ENCODE peak calls at places on chromosomes 5 and 9, in nine cellular contexts. One of them, this sample, is unnamed.

GRCh38 chr9:89179535-89179919 is 909 bp upstream of the SHC3 start:
- DNase-seq in germinal center: no peak
- DNase-seq in CD4-positive, alpha-beta memory T cell: no peak
- DNase-seq in stimulated activated CD4-positive, alpha-beta T cell treated with anti-CD3 and anti-CD28 coated beads, Interleukin-2, amount 100 ng/mL, for 4 hours: no peak
- DNase-seq in psoas muscle: peak
- DNase-seq in OCI-LY7: no peak
- DNase-seq in NAMALWA: no peak
- DNase-seq in Jurkat, Clone E6-1: no peak
- DNase-seq in fibroblast of the aortic adventitia: peak
- DNase-seq in this sample: peak

GRCh38 chr9:27204578-27204977 is 92.4 kb downstream of the EQTN start:
- DNase-seq in germinal center: no peak
- DNase-seq in CD4-positive, alpha-beta memory T cell: no peak
- DNase-seq in stimulated activated CD4-positive, alpha-beta T cell treated with anti-CD3 and anti-CD28 coated beads, Interleukin-2, amount 100 ng/mL, for 4 hours: no peak
- DNase-seq in psoas muscle: no peak
- DNase-seq in OCI-LY7: no peak
- DNase-seq in NAMALWA: no peak
- DNase-seq in Jurkat, Clone E6-1: no peak
- DNase-seq in fibroblast of the aortic adventitia: no peak
- DNase-seq in this sample: no peak

GRCh38 chr5:55392669-55393068 is 84.9 kb downstream of the MTREX start:
- DNase-seq in germinal center: no peak
- DNase-seq in CD4-positive, alpha-beta memory T cell: no peak
- DNase-seq in stimulated activated CD4-positive, alpha-beta T cell treated with anti-CD3 and anti-CD28 coated beads, Interleukin-2, amount 100 ng/mL, for 4 hours: no peak
- DNase-seq in psoas muscle: no peak
- DNase-seq in OCI-LY7: no peak
- DNase-seq in NAMALWA: no peak
- DNase-seq in Jurkat, Clone E6-1: no peak
- DNase-seq in fibroblast of the aortic adventitia: no peak
- DNase-seq in this sample: no peak

GRCh38 chr5:35171108-35171507 is 59.2 kb downstream of the PRLR start:
- DNase-seq in germinal center: no peak
- DNase-seq in CD4-positive, alpha-beta memory T cell: no peak
- DNase-seq in stimulated activated CD4-positive, alpha-beta T cell treated with anti-CD3 and anti-CD28 coated beads, Interleukin-2, amount 100 ng/mL, for 4 hours: no peak
- DNase-seq in psoas muscle: no peak
- DNase-seq in OCI-LY7: no peak
- DNase-seq in NAMALWA: no peak
- DNase-seq in Jurkat, Clone E6-1: no peak
- DNase-seq in fibroblast of the aortic adventitia: no peak
- DNase-seq in this sample: no peak

GRCh38 chr9:83959061-83959460 is 21.0 kb downstream of the HNRNPK start:
- DNase-seq in germinal center: no peak
- DNase-seq in CD4-positive, alpha-beta memory T cell: no peak
- DNase-seq in stimulated activated CD4-positive, alpha-beta T cell treated with anti-CD3 and anti-CD28 coated beads, Interleukin-2, amount 100 ng/mL, for 4 hours: no peak
- DNase-seq in psoas muscle: no peak
- DNase-seq in OCI-LY7: no peak
- DNase-seq in NAMALWA: no peak
- DNase-seq in Jurkat, Clone E6-1: no peak
- DNase-seq in fibroblast of the aortic adventitia: peak
- DNase-seq in this sample: peak

GRCh38 chr9:92140074-92140753 is 25.0 kb upstream of the SPTLC1 start:
- DNase-seq in germinal center: peak
- DNase-seq in CD4-positive, alpha-beta memory T cell: peak
- DNase-seq in stimulated activated CD4-positive, alpha-beta T cell treated with anti-CD3 and anti-CD28 coated beads, Interleukin-2, amount 100 ng/mL, for 4 hours: peak
- DNase-seq in psoas muscle: peak
- DNase-seq in OCI-LY7: peak
- DNase-seq in NAMALWA: peak
- DNase-seq in Jurkat, Clone E6-1: peak
- DNase-seq in fibroblast of the aortic adventitia: peak
- DNase-seq in this sample: peak

GRCh38 chr9:93669116-93669957 is 93.0 kb downstream of the PHF2 start:
- DNase-seq in germinal center: no peak
- DNase-seq in CD4-positive, alpha-beta memory T cell: no peak
- DNase-seq in stimulated activated CD4-positive, alpha-beta T cell treated with anti-CD3 and anti-CD28 coated beads, Interleukin-2, amount 100 ng/mL, for 4 hours: no peak
- DNase-seq in psoas muscle: peak
- DNase-seq in OCI-LY7: no peak
- DNase-seq in NAMALWA: no peak
- DNase-seq in Jurkat, Clone E6-1: no peak
- DNase-seq in fibroblast of the aortic adventitia: no peak
- DNase-seq in this sample: no peak

GRCh38 chr9:33329996-33330395 is 39.7 kb downstream of the NFX1 start:
- DNase-seq in germinal center: no peak
- DNase-seq in CD4-positive, alpha-beta memory T cell: no peak
- DNase-seq in stimulated activated CD4-positive, alpha-beta T cell treated with anti-CD3 and anti-CD28 coated beads, Interleukin-2, amount 100 ng/mL, for 4 hours: no peak
- DNase-seq in psoas muscle: no peak
- DNase-seq in OCI-LY7: no peak
- DNase-seq in NAMALWA: no peak
- DNase-seq in Jurkat, Clone E6-1: no peak
- DNase-seq in fibroblast of the aortic adventitia: peak
- DNase-seq in this sample: no peak

GRCh38 chr9:86575137-86575536 is 220.9 kb upstream of the TUT7 start:
- DNase-seq in germinal center: no peak
- DNase-seq in CD4-positive, alpha-beta memory T cell: no peak
- DNase-seq in stimulated activated CD4-positive, alpha-beta T cell treated with anti-CD3 and anti-CD28 coated beads, Interleukin-2, amount 100 ng/mL, for 4 hours: no peak
- DNase-seq in psoas muscle: no peak
- DNase-seq in OCI-LY7: no peak
- DNase-seq in NAMALWA: no peak
- DNase-seq in Jurkat, Clone E6-1: no peak
- DNase-seq in fibroblast of the aortic adventitia: no peak
- DNase-seq in this sample: no peak

GRCh38 chr5:114332925-114333324 is 28.9 kb upstream of the KCNN2 start:
- DNase-seq in germinal center: no peak
- DNase-seq in CD4-positive, alpha-beta memory T cell: no peak
- DNase-seq in stimulated activated CD4-positive, alpha-beta T cell treated with anti-CD3 and anti-CD28 coated beads, Interleukin-2, amount 100 ng/mL, for 4 hours: no peak
- DNase-seq in psoas muscle: no peak
- DNase-seq in OCI-LY7: no peak
- DNase-seq in NAMALWA: no peak
- DNase-seq in Jurkat, Clone E6-1: no peak
- DNase-seq in fibroblast of the aortic adventitia: no peak
- DNase-seq in this sample: no peak

GRCh38 chr5:11851402-11851801 is 52.8 kb downstream of the CTNND2 start:
- DNase-seq in germinal center: no peak
- DNase-seq in CD4-positive, alpha-beta memory T cell: no peak
- DNase-seq in stimulated activated CD4-positive, alpha-beta T cell treated with anti-CD3 and anti-CD28 coated beads, Interleukin-2, amount 100 ng/mL, for 4 hours: no peak
- DNase-seq in psoas muscle: no peak
- DNase-seq in OCI-LY7: no peak
- DNase-seq in NAMALWA: no peak
- DNase-seq in Jurkat, Clone E6-1: no peak
- DNase-seq in fibroblast of the aortic adventitia: no peak
- DNase-seq in this sample: no peak

GRCh38 chr5:19564036-19564435 is 424.0 kb downstream of the CDH18 start:
- DNase-seq in germinal center: no peak
- DNase-seq in CD4-positive, alpha-beta memory T cell: no peak
- DNase-seq in stimulated activated CD4-positive, alpha-beta T cell treated with anti-CD3 and anti-CD28 coated beads, Interleukin-2, amount 100 ng/mL, for 4 hours: no peak
- DNase-seq in psoas muscle: no peak
- DNase-seq in OCI-LY7: no peak
- DNase-seq in NAMALWA: no peak
- DNase-seq in Jurkat, Clone E6-1: no peak
- DNase-seq in fibroblast of the aortic adventitia: no peak
- DNase-seq in this sample: no peak

GRCh38 chr5:174599992-174600391 is 124.4 kb upstream of the MSX2 start:
- DNase-seq in germinal center: no peak
- DNase-seq in CD4-positive, alpha-beta memory T cell: no peak
- DNase-seq in stimulated activated CD4-positive, alpha-beta T cell treated with anti-CD3 and anti-CD28 coated beads, Interleukin-2, amount 100 ng/mL, for 4 hours: no peak
- DNase-seq in psoas muscle: no peak
- DNase-seq in OCI-LY7: no peak
- DNase-seq in NAMALWA: no peak
- DNase-seq in Jurkat, Clone E6-1: no peak
- DNase-seq in fibroblast of the aortic adventitia: no peak
- DNase-seq in this sample: no peak

GRCh38 chr5:170387775-170388174 is 1.4 kb downstream of the KCNMB1 start:
- DNase-seq in germinal center: no peak
- DNase-seq in CD4-positive, alpha-beta memory T cell: no peak
- DNase-seq in stimulated activated CD4-positive, alpha-beta T cell treated with anti-CD3 and anti-CD28 coated beads, Interleukin-2, amount 100 ng/mL, for 4 hours: no peak
- DNase-seq in psoas muscle: no peak
- DNase-seq in OCI-LY7: no peak
- DNase-seq in NAMALWA: no peak
- DNase-seq in Jurkat, Clone E6-1: no peak
- DNase-seq in fibroblast of the aortic adventitia: no peak
- DNase-seq in this sample: no peak

GRCh38 chr9:135349963-135350360 is 129.6 kb upstream of the PPP1R26 start:
- DNase-seq in germinal center: no peak
- DNase-seq in CD4-positive, alpha-beta memory T cell: no peak
- DNase-seq in stimulated activated CD4-positive, alpha-beta T cell treated with anti-CD3 and anti-CD28 coated beads, Interleukin-2, amount 100 ng/mL, for 4 hours: no peak
- DNase-seq in psoas muscle: no peak
- DNase-seq in OCI-LY7: no peak
- DNase-seq in NAMALWA: no peak
- DNase-seq in Jurkat, Clone E6-1: no peak
- DNase-seq in fibroblast of the aortic adventitia: no peak
- DNase-seq in this sample: no peak

GRCh38 chr5:91635950-91636349 is 252.8 kb upstream of the ARRDC3 start:
- DNase-seq in germinal center: no peak
- DNase-seq in CD4-positive, alpha-beta memory T cell: no peak
- DNase-seq in stimulated activated CD4-positive, alpha-beta T cell treated with anti-CD3 and anti-CD28 coated beads, Interleukin-2, amount 100 ng/mL, for 4 hours: no peak
- DNase-seq in psoas muscle: no peak
- DNase-seq in OCI-LY7: no peak
- DNase-seq in NAMALWA: no peak
- DNase-seq in Jurkat, Clone E6-1: no peak
- DNase-seq in fibroblast of the aortic adventitia: no peak
- DNase-seq in this sample: no peak

GRCh38 chr9:134058716-134059115 is 9.1 kb downstream of the BRD3 start:
- DNase-seq in germinal center: no peak
- DNase-seq in CD4-positive, alpha-beta memory T cell: no peak
- DNase-seq in stimulated activated CD4-positive, alpha-beta T cell treated with anti-CD3 and anti-CD28 coated beads, Interleukin-2, amount 100 ng/mL, for 4 hours: no peak
- DNase-seq in psoas muscle: no peak
- DNase-seq in OCI-LY7: no peak
- DNase-seq in NAMALWA: no peak
- DNase-seq in Jurkat, Clone E6-1: no peak
- DNase-seq in fibroblast of the aortic adventitia: peak
- DNase-seq in this sample: no peak

This sample was measured in cardiac muscle cell.